ENCODE peak calls at places on chromosome 1, in four cellular contexts. Y, H, K and F are unnamed samples.

GRCh38 chr1:87899746-87900145 is 571.1 kb downstream of the LMO4 start:
- DNase-seq in Y (no peak), H (no peak), K (no peak), F (no peak)

GRCh38 chr1:31931241-31932225 is 6.6 kb downstream of the PTP4A2 start:
- DNase-seq in Y (no peak), H (no peak), K (no peak), F (no peak)

GRCh38 chr1:24003331-24003972 is 23.3 kb upstream of the SRSF10 start:
- DNase-seq in Y (no peak), H (peak; percentile 81), K (peak; percentile 86), F (no peak)

GRCh38 chr1:39080884-39081265 is 54.7 kb downstream of the NDUFS5 start:
- DNase-seq in Y (peak; percentile 83), H (no peak), K (no peak), F (no peak)

GRCh38 chr1:209625205-209625549 is 27.0 kb downstream of the LAMB3 start:
- DNase-seq in Y (no peak), H (no peak), K (no peak), F (no peak)

GRCh38 chr1:112956503-112957132 is 622 bp upstream of the SLC16A1 start:
- DNase-seq in Y (no peak), H (no peak), K (peak; percentile 25), F (no peak)

GRCh38 chr1:18480315-18481189 is at the start of gene KLHDC7A:
- DNase-seq in Y (no peak), H (no peak), K (peak; percentile 91), F (no peak)

GRCh38 chr1:89670168-89670567 is 37.2 kb downstream of the LRRC8C start:
- DNase-seq in Y (no peak), H (peak; percentile 94), K (no peak), F (no peak)

GRCh38 chr1:243705585-243705984 is 144.5 kb downstream of the AKT3 start:
- DNase-seq in Y (no peak), H (no peak), K (no peak), F (no peak)

GRCh38 chr1:1399870-1400575 is 888 bp upstream of the CCNL2 start:
- DNase-seq in Y (no peak), H (no peak), K (no peak), F (no peak)

GRCh38 chr1:220370041-220370700 is 97.9 kb upstream of the RAB3GAP2 start:
- DNase-seq in Y (no peak), H (no peak), K (no peak), F (peak; percentile 58)

GRCh38 chr1:30816211-30817082 is 58.9 kb upstream of the LAPTM5 start:
- DNase-seq in Y (peak; percentile 37), H (no peak), K (no peak), F (peak; percentile 55)

GRCh38 chr1:110239491-110240430 is 29.6 kb downstream of the KCNC4 start:
- DNase-seq in Y (no peak), H (no peak), K (no peak), F (no peak)

GRCh38 chr1:48823161-48823560 is 46.5 kb upstream of the BEND5 start:
- DNase-seq in Y (no peak), H (no peak), K (no peak), F (no peak)

GRCh38 chr1:245160288-245160687 is 5.5 kb downstream of the KIF26B start:
- DNase-seq in Y (no peak), H (no peak), K (no peak), F (no peak)

GRCh38 chr1:198018529-198018928 is 101.4 kb downstream of the LHX9 start:
- DNase-seq in Y (no peak), H (no peak), K (no peak), F (no peak)

GRCh38 chr1:170521818-170522217 is 10.1 kb upstream of the GORAB start:
- DNase-seq in Y (no peak), H (no peak), K (no peak), F (no peak)

GRCh38 chr1:86976664-86977063 is 62.2 kb downstream of the HS2ST1 start:
- DNase-seq in Y (no peak), H (no peak), K (no peak), F (no peak)

GRCh38 chr1:162388083-162388594 is 6.6 kb downstream of the C1orf226 start:
- DNase-seq in Y (no peak), H (no peak), K (no peak), F (no peak)

GRCh38 chr1:174068000-174068399 is 45.8 kb upstream of the RC3H1 start:
- DNase-seq in Y (no peak), H (no peak), K (no peak), F (no peak)

GRCh38 chr1:66231162-66232077 is 302.5 kb upstream of the SGIP1 start:
- DNase-seq in Y (no peak), H (no peak), K (no peak), F (no peak)

GRCh38 chr1:161185732-161186311 is 8.5 kb upstream of the B4GALT3 start:
- DNase-seq in Y (no peak), H (peak; percentile 73), K (no peak), F (no peak)

GRCh38 chr1:28259935-28260802 is 851 bp downstream of the SESN2 start:
- DNase-seq in Y (peak; percentile 79), H (no peak), K (no peak), F (peak; percentile 78)

GRCh38 chr1:48329489-48329888 is 107.0 kb downstream of the SLC5A9 start:
- DNase-seq in Y (no peak), H (no peak), K (no peak), F (no peak)

GRCh38 chr1:46547481-46548383 is 3.7 kb downstream of the KNCN start:
- DNase-seq in Y (peak; percentile 48), H (no peak), K (peak; percentile 52), F (peak; percentile 59)
- TF ChIP-seq FOXM1 in Y (no peak), H (no peak), K (no peak), F (no peak)

DNA sequence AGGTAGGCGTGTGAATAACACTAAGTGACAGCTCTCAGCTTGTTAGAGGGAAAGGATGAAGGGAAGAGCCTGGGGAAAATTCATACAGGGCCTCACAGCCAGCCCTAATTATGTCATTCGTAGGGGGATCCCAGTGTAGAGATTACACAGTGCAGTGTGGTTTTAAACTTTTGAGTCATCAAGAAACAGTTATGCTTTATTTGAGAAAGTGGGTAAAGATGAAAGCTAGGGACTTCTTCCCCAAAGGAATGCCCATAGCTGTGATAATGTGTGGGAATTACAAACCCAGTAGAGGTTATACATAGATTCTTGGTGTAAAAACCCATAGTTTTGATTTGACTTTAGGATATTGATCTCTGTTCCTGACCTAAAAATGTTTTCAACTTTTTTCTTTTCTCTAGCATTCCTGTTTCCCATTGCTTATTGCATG is 1.9 kb downstream of the TTF2 start:
- DNase-seq in Y (no peak), H (peak; percentile 69), K (no peak), F (no peak)
- TF ChIP-seq FOXM1 in Y (no peak), H (peak; percentile 98), K (no peak), F (no peak)

GRCh38 chr1:64734289-64734652 is 10.6 kb upstream of the RAVER2 start:
- DNase-seq in Y (no peak), H (no peak), K (no peak), F (no peak)

DNA sequence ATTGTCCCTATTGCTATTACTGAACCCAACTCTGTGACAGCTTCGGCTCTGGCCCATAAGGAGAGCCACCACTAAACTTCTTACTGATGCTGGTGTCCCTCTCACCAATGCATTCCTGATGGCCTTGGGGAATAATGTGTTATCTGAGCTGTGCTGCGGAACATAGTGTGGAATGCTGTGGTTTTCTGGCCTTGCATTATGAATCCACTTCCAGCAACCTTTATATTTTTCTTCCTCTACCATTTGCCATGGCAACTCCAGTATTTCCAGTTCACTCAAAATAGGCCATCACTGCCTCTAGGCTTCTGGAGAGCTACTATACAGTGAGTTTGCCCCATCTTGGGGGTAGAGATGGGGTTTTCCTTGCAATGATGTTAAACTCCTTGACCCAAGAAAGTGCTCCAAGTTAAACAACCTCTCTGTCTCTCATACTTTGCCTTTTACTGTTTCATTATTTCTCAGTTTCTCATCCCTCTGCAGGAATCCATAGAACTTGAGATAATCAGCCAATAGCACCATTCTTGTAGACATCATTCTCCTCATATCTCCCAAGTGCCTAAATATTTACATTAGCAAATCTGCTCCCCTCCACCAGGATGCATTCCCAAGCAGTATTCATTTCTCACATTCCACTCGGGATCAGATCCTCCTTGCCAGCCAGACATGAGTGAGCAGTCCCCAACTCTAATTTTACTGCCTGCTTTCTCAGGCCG is 11.1 kb upstream of the RAVER2 start:
- DNase-seq in Y (no peak), H (no peak), K (no peak), F (no peak)
- TF ChIP-seq FOXM1 in Y (no peak), H (no peak), K (no peak), F (no peak)

GRCh38 chr1:53543771-53544695 is 84.8 kb downstream of the DMRTB1 start:
- DNase-seq in Y (no peak), H (no peak), K (no peak), F (no peak)
- TF ChIP-seq FOXM1 in Y (no peak), H (no peak), K (no peak), F (no peak)

GRCh38 chr1:158951956-158952355 is 20.6 kb downstream of the PYHIN1 start:
- DNase-seq in Y (peak; percentile 9), H (peak; percentile 30), K (no peak), F (no peak)

DNA sequence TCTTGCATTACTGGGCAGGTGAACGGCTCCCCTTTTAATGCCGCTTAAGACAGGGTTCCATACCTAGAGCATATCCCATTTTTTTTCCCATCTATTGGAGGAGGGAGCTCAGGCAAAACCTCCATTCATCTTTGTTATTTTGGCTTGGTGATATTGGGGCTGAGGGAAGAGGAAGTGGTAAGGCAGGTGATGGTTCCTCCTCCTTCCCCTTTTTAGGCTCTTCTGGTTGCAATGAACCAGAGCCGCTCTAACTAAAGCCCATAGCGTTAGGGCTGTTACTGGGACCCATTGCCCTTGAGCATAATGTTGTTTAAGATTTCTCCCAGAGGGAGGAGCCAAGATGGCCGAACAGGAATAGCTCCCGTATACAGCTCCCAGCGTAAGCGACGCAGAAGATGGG is 21.1 kb downstream of the PYHIN1 start:
- DNase-seq in Y (no peak), H (no peak), K (no peak), F (no peak)
- TF ChIP-seq FOXM1 in Y (no peak), H (no peak), K (no peak), F (no peak)

DNA sequence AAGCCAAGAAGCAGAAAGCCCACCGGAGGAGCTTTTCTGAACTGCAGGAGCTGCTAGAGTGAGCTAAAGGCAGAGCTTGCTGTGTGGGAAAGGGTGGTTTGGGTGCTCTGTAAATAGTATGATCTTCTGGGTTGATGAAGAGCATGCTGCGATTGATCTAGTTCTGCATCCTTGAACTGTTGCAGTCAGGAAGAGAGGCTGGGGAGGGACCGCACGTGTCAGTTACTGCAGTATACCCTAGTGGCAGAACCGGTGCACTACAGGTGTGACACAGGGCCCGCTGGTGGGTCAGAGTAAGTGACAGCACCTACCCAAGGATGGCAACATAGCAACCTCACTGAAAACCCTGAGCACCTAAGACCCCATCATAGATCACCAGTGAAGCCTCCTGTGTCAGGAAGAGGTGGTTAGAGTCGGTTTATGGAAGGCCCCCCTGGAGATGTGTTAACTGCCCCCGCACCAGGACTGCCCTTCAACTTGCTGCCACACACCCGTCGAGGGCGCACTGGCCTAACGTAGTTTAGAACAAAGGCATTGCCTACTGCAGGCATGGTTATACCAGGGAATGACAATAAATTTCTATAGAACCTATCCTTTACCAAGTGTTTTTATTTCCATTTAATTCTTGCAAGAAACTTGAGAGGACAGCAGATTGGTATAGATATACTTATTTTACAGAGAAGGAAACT is 146.0 kb upstream of the KIAA0040 start:
- DNase-seq in Y (peak; percentile 68), H (no peak), K (peak; percentile 3), F (peak; percentile 74)
- TF ChIP-seq FOXM1 in Y (no peak), H (no peak), K (no peak), F (no peak)